ENCODE peak calls at places on chromosomes 12 and 14, in seven cellular contexts. H is suprapubic skin, K is neural progenitor cell, V is mammary epithelial cell, J is lower lobe of right lung, E is tibial nerve, B is cardiac fibroblast. X is an unnamed sample.

GRCh38 chr14:100736269-100737180 is 9.8 kb downstream of the DLK1 start:
- DNase-seq in K (peak; percentile 57), E (no peak), H (peak; percentile 18), V (no peak), J (no peak), B (no peak), X (no peak)

GRCh38 chr12:109288571-109288970 is 20.5 kb downstream of the FOXN4 start:
- DNase-seq in B (no peak), J (no peak), V (no peak), K (no peak), H (no peak), E (no peak), X (no peak)

GRCh38 chr12:23954332-23954731 is 4.9 kb upstream of the SOX5 start:
- DNase-seq in E (no peak), B (no peak), H (no peak), K (no peak), J (no peak), V (no peak), X (no peak)

GRCh38 chr14:69092840-69093422 is 60.0 kb downstream of the DCAF5 start:
- DNase-seq in V (no peak), J (no peak), H (no peak), E (no peak), B (no peak), K (no peak), X (no peak)

GRCh38 chr12:110739894-110740293 is 2.8 kb downstream of the PPP1CC start:
- DNase-seq in K (no peak), B (no peak), H (no peak), E (no peak), V (no peak), J (no peak), X (no peak)

GRCh38 chr12:53199700-53200099 is 7.4 kb downstream of the ITGB7 start:
- DNase-seq in J (no peak), B (no peak), K (no peak), E (no peak), H (no peak), V (no peak), X (no peak)

GRCh38 chr12:24560867-24561266 is 388.0 kb downstream of the BCAT1 start:
- DNase-seq in E (no peak), H (no peak), V (no peak), K (peak; percentile 14), J (no peak), B (peak; percentile 5), X (no peak)

GRCh38 chr12:106188249-106188648 is 49.5 kb upstream of the NUAK1 start:
- DNase-seq in B (no peak), K (peak; percentile 72), E (no peak), J (no peak), H (no peak), V (no peak), X (no peak)

GRCh38 chr14:22614240-22614799 is 16.2 kb downstream of the ABHD4 start:
- DNase-seq in B (peak; percentile 89), V (peak; percentile 91), J (no peak), E (no peak), K (peak; percentile 8), H (no peak), X (peak; percentile 34)

DNA sequence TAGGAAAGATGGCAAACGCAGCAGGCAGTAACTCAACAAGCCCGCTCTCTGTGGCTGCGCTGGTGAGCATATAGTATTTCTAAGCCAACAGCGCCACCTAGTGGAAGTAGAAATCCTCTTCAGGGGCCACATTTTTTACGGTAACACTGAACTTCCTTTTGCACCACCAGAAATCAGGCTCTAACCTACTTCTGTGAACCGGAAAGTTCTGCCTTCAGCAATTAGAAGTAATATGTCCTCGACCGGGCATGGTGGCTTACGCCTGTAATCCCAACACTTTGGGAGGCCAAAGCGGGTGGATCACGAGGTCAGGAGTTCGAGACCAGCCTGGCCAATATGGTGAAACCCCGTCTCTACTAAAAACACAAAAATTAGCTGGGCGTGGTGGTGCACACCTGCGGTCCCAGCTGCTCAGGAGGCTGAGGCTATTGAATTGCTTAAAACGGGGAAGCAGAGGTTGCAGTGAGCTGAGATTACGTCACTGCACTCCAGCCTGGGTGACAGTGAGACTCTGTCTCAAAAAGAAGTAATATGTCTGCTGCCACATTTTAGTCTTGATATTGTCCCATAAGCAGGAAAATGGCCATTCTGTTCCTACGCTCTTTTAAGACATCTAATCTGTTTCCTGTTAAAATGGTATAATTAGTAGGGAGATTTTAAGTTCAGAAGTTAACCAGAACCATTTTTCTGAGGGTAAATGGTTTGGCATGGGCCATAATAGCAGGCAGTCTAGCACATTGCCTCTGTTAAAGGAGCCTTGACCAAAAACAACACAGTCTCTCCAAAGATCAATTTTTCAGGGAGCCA is 26.7 kb downstream of the APOBEC1 start:
- DNase-seq in B (peak; percentile 87), K (peak; percentile 96), H (peak; percentile 76), E (peak; percentile 89), V (peak; percentile 61), J (peak; percentile 77), X (peak; percentile 41)
- H3K4me3 ChIP-seq in B (no peak overlapping the region), K (peak overlapping the region; percentile 59), H (peak overlapping the region; percentile 41), E (peak overlapping the region; percentile 45), V (no peak overlapping the region), J (peak overlapping the region; percentile 43), X (no peak overlapping the region)

DNA sequence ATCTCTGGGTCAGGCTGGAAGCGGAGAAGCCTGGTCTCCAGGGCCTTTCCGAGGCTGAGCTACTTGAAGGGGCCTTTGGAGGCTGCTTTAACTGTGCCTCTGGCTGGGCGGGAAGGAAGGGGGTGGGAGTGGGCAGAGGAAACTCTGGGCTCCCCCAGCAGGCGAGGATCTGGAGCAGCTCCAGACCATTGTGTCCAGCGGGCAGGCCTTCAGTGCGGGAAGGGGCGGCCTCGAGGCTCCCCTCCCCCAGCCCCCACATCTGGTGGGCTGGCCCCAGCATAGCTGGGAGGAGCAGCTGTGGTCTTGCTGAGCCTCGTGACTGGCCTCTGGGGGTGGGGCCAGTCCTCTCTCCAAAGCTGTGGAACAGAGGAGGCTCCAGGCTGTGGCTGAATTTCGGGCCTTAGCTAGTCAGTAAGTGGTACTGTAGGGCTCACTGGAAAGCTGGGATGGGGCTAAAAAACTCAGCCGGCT is 3.4 kb downstream of the TAMALIN start:
- DNase-seq in K (peak; percentile 96), B (peak; percentile 98), E (peak; percentile 76), H (peak; percentile 89), J (peak; percentile 74), V (no peak), X (no peak)
- TF ChIP-seq CTCF in K (no peak), B (no peak), E (no peak), H (no peak), J (no peak), V (no peak), X (no peak)

GRCh38 chr12:98893126-98893525 is 248.0 kb downstream of the APAF1 start:
- DNase-seq in E (no peak), J (no peak), K (peak; percentile 21), B (no peak), V (no peak), H (no peak), X (no peak)
- H3K4me3 ChIP-seq in E (no peak overlapping the region), J (no peak overlapping the region), K (peak overlapping the region; percentile 66), B (no peak overlapping the region), V (no peak overlapping the region), H (no peak overlapping the region), X (no peak overlapping the region)

GRCh38 chr12:15525414-15525813 is 203.1 kb downstream of the PTPRO start:
- DNase-seq in H (no peak), V (peak; percentile 34), J (no peak), E (no peak), K (no peak), B (no peak), X (no peak)

GRCh38 chr12:15527201-15527782 is 205.0 kb downstream of the PTPRO start:
- DNase-seq in K (peak; percentile 45), J (peak; percentile 59), V (peak; percentile 69), H (no peak), B (peak; percentile 49), E (peak; percentile 28), X (no peak)

GRCh38 chr12:15528666-15529065 is 206.4 kb downstream of the PTPRO start:
- DNase-seq in E (no peak), H (no peak), K (no peak), J (no peak), B (no peak), V (no peak), X (no peak)

GRCh38 chr12:15522574-15523187 is 200.4 kb downstream of the PTPRO start:
- DNase-seq in E (no peak), B (peak; percentile 76), H (no peak), V (peak; percentile 39), K (peak; percentile 55), J (no peak), X (peak; percentile 13)

GRCh38 chr12:15526033-15526432 is 203.7 kb downstream of the PTPRO start:
- DNase-seq in J (no peak), K (no peak), H (no peak), E (no peak), B (no peak), V (peak; percentile 20), X (peak; percentile 82)
- TF ChIP-seq CTCF in J (no peak), K (no peak), H (no peak), E (no peak), B (no peak), V (no peak), X (peak; percentile 40)

X was measured in GM12864.